ENCODE peak calls at places on chromosome 3, in ten cellular contexts. One of them, this sample, is unnamed.

GRCh38 chr3:99023590-99024192 is 122.2 kb upstream of the DCBLD2 start:
- DNase-seq in neural progenitor cell: peak; percentile 38
- DNase-seq in BJ: peak; percentile 4
- DNase-seq in PC-3: peak; percentile 73
- DNase-seq in esophagus muscularis mucosa: no peak
- DNase-seq in heart right ventricle: no peak
- DNase-seq in tibial artery: no peak
- DNase-seq in PC-9: no peak
- DNase-seq in CD4-positive, alpha-beta T cell: no peak
- DNase-seq in sigmoid colon: no peak
- DNase-seq in this sample: no peak

GRCh38 chr3:24437326-24437725 is 57.3 kb downstream of the THRB start:
- DNase-seq in neural progenitor cell: no peak
- DNase-seq in BJ: no peak
- DNase-seq in PC-3: no peak
- DNase-seq in esophagus muscularis mucosa: no peak
- DNase-seq in heart right ventricle: no peak
- DNase-seq in tibial artery: no peak
- DNase-seq in PC-9: no peak
- DNase-seq in CD4-positive, alpha-beta T cell: no peak
- DNase-seq in sigmoid colon: no peak
- DNase-seq in this sample: no peak

GRCh38 chr3:143751643-143752178 is 96.6 kb downstream of the SLC9A9 start:
- DNase-seq in neural progenitor cell: no peak
- DNase-seq in BJ: no peak
- DNase-seq in PC-3: no peak
- DNase-seq in esophagus muscularis mucosa: no peak
- DNase-seq in heart right ventricle: no peak
- DNase-seq in tibial artery: no peak
- DNase-seq in PC-9: no peak
- DNase-seq in CD4-positive, alpha-beta T cell: peak; percentile 47
- DNase-seq in sigmoid colon: no peak
- DNase-seq in this sample: no peak

GRCh38 chr3:197465996-197466549 is 89.7 kb downstream of the BDH1 start:
- DNase-seq in neural progenitor cell: no peak
- DNase-seq in BJ: no peak
- DNase-seq in PC-3: peak; percentile 44
- DNase-seq in esophagus muscularis mucosa: no peak
- DNase-seq in heart right ventricle: no peak
- DNase-seq in tibial artery: no peak
- DNase-seq in PC-9: peak; percentile 23
- DNase-seq in CD4-positive, alpha-beta T cell: no peak
- DNase-seq in sigmoid colon: no peak
- DNase-seq in this sample: peak; percentile 0

GRCh38 chr3:29823233-29823632 is 542.4 kb downstream of the RBMS3 start:
- DNase-seq in neural progenitor cell: no peak
- DNase-seq in BJ: no peak
- DNase-seq in PC-3: no peak
- DNase-seq in esophagus muscularis mucosa: no peak
- DNase-seq in heart right ventricle: no peak
- DNase-seq in tibial artery: no peak
- DNase-seq in PC-9: no peak
- DNase-seq in CD4-positive, alpha-beta T cell: no peak
- DNase-seq in sigmoid colon: no peak
- DNase-seq in this sample: no peak

GRCh38 chr3:171783626-171784025 is 26.7 kb downstream of the PLD1 start:
- DNase-seq in neural progenitor cell: no peak
- DNase-seq in BJ: no peak
- DNase-seq in PC-3: no peak
- DNase-seq in esophagus muscularis mucosa: no peak
- DNase-seq in heart right ventricle: no peak
- DNase-seq in tibial artery: no peak
- DNase-seq in PC-9: no peak
- DNase-seq in CD4-positive, alpha-beta T cell: no peak
- DNase-seq in sigmoid colon: no peak
- DNase-seq in this sample: no peak

GRCh38 chr3:183385698-183386590 is 42.5 kb downstream of the MCF2L2 start:
- DNase-seq in neural progenitor cell: peak; percentile 81
- DNase-seq in BJ: no peak
- DNase-seq in PC-3: peak; percentile 86
- DNase-seq in esophagus muscularis mucosa: no peak
- DNase-seq in heart right ventricle: peak; percentile 55
- DNase-seq in tibial artery: peak; percentile 41
- DNase-seq in PC-9: peak; percentile 57
- DNase-seq in CD4-positive, alpha-beta T cell: peak; percentile 49
- DNase-seq in sigmoid colon: no peak
- DNase-seq in this sample: no peak

GRCh38 chr3:123640311-123641083 is 55.6 kb upstream of the HACD2 start:
- DNase-seq in neural progenitor cell: no peak
- DNase-seq in BJ: peak; percentile 49
- DNase-seq in PC-3: no peak
- DNase-seq in esophagus muscularis mucosa: no peak
- DNase-seq in heart right ventricle: no peak
- DNase-seq in tibial artery: no peak
- DNase-seq in PC-9: no peak
- DNase-seq in CD4-positive, alpha-beta T cell: no peak
- DNase-seq in sigmoid colon: peak; percentile 72
- DNase-seq in this sample: no peak

GRCh38 chr3:87026246-87026645 is 35.3 kb upstream of the VGLL3 start:
- DNase-seq in neural progenitor cell: no peak
- DNase-seq in BJ: no peak
- DNase-seq in PC-3: no peak
- DNase-seq in esophagus muscularis mucosa: no peak
- DNase-seq in heart right ventricle: no peak
- DNase-seq in tibial artery: no peak
- DNase-seq in PC-9: peak; percentile 46
- DNase-seq in CD4-positive, alpha-beta T cell: no peak
- DNase-seq in sigmoid colon: no peak
- DNase-seq in this sample: no peak

GRCh38 chr3:62201438-62202035 is 171.8 kb downstream of the FEZF2 start:
- DNase-seq in neural progenitor cell: peak; percentile 49
- DNase-seq in BJ: no peak
- DNase-seq in PC-3: peak; percentile 56
- DNase-seq in esophagus muscularis mucosa: no peak
- DNase-seq in heart right ventricle: no peak
- DNase-seq in tibial artery: no peak
- DNase-seq in PC-9: peak; percentile 5
- DNase-seq in CD4-positive, alpha-beta T cell: no peak
- DNase-seq in sigmoid colon: no peak
- DNase-seq in this sample: no peak

GRCh38 chr3:194306771-194307640 is 44.1 kb downstream of the CPN2 start:
- DNase-seq in neural progenitor cell: no peak
- DNase-seq in BJ: no peak
- DNase-seq in PC-3: no peak
- DNase-seq in esophagus muscularis mucosa: no peak
- DNase-seq in heart right ventricle: no peak
- DNase-seq in tibial artery: no peak
- DNase-seq in PC-9: no peak
- DNase-seq in CD4-positive, alpha-beta T cell: no peak
- DNase-seq in sigmoid colon: peak; percentile 40
- DNase-seq in this sample: no peak

GRCh38 chr3:32841875-32842505 is 24.2 kb downstream of the TRIM71 start:
- DNase-seq in neural progenitor cell: no peak
- DNase-seq in BJ: no peak
- DNase-seq in PC-3: peak; percentile 84
- DNase-seq in esophagus muscularis mucosa: no peak
- DNase-seq in heart right ventricle: no peak
- DNase-seq in tibial artery: no peak
- DNase-seq in PC-9: no peak
- DNase-seq in CD4-positive, alpha-beta T cell: no peak
- DNase-seq in sigmoid colon: no peak
- DNase-seq in this sample: no peak

GRCh38 chr3:111776844-111777483 is 82.1 kb upstream of the PHLDB2 start:
- DNase-seq in neural progenitor cell: no peak
- DNase-seq in BJ: no peak
- DNase-seq in PC-3: no peak
- DNase-seq in esophagus muscularis mucosa: no peak
- DNase-seq in heart right ventricle: no peak
- DNase-seq in tibial artery: no peak
- DNase-seq in PC-9: no peak
- DNase-seq in CD4-positive, alpha-beta T cell: no peak
- DNase-seq in sigmoid colon: no peak
- DNase-seq in this sample: no peak

GRCh38 chr3:134850761-134851160 is 55.7 kb downstream of the EPHB1 start:
- DNase-seq in neural progenitor cell: no peak
- DNase-seq in BJ: no peak
- DNase-seq in PC-3: no peak
- DNase-seq in esophagus muscularis mucosa: no peak
- DNase-seq in heart right ventricle: peak; percentile 30
- DNase-seq in tibial artery: no peak
- DNase-seq in PC-9: no peak
- DNase-seq in CD4-positive, alpha-beta T cell: no peak
- DNase-seq in sigmoid colon: no peak
- DNase-seq in this sample: no peak

GRCh38 chr3:195956577-195956976 is 48.2 kb upstream of the TNK2 start:
- DNase-seq in neural progenitor cell: no peak
- DNase-seq in BJ: no peak
- DNase-seq in PC-3: no peak
- DNase-seq in esophagus muscularis mucosa: no peak
- DNase-seq in heart right ventricle: no peak
- DNase-seq in tibial artery: no peak
- DNase-seq in PC-9: no peak
- DNase-seq in CD4-positive, alpha-beta T cell: no peak
- DNase-seq in sigmoid colon: peak; percentile 52
- DNase-seq in this sample: no peak

GRCh38 chr3:73661262-73661661 is 36.5 kb upstream of the PDZRN3 start:
- DNase-seq in neural progenitor cell: no peak
- DNase-seq in BJ: peak; percentile 41
- DNase-seq in PC-3: no peak
- DNase-seq in esophagus muscularis mucosa: no peak
- DNase-seq in heart right ventricle: no peak
- DNase-seq in tibial artery: no peak
- DNase-seq in PC-9: no peak
- DNase-seq in CD4-positive, alpha-beta T cell: no peak
- DNase-seq in sigmoid colon: no peak
- DNase-seq in this sample: no peak

GRCh38 chr3:111603679-111604643 is 8.8 kb upstream of the ZBED2 start:
- DNase-seq in neural progenitor cell: no peak
- DNase-seq in BJ: no peak
- DNase-seq in PC-3: no peak
- DNase-seq in esophagus muscularis mucosa: no peak
- DNase-seq in heart right ventricle: no peak
- DNase-seq in tibial artery: no peak
- DNase-seq in PC-9: no peak
- DNase-seq in CD4-positive, alpha-beta T cell: no peak
- DNase-seq in sigmoid colon: no peak
- DNase-seq in this sample: no peak

GRCh38 chr3:134348524-134348923 is 25.7 kb downstream of the AMOTL2 start:
- DNase-seq in neural progenitor cell: no peak
- DNase-seq in BJ: no peak
- DNase-seq in PC-3: peak; percentile 84
- DNase-seq in esophagus muscularis mucosa: no peak
- DNase-seq in heart right ventricle: no peak
- DNase-seq in tibial artery: peak; percentile 62
- DNase-seq in PC-9: peak; percentile 91
- DNase-seq in CD4-positive, alpha-beta T cell: no peak
- DNase-seq in sigmoid colon: peak; percentile 54
- DNase-seq in this sample: peak; percentile 65

GRCh38 chr3:116102037-116102436 is 343.2 kb downstream of the LSAMP start:
- DNase-seq in neural progenitor cell: no peak
- DNase-seq in BJ: no peak
- DNase-seq in PC-3: no peak
- DNase-seq in esophagus muscularis mucosa: no peak
- DNase-seq in heart right ventricle: no peak
- DNase-seq in tibial artery: no peak
- DNase-seq in PC-9: no peak
- DNase-seq in CD4-positive, alpha-beta T cell: no peak
- DNase-seq in sigmoid colon: no peak
- DNase-seq in this sample: no peak
- TF ChIP-seq CTCF in neural progenitor cell: peak; percentile 29
- TF ChIP-seq CTCF in BJ: no peak
- TF ChIP-seq CTCF in PC-3: no peak
- TF ChIP-seq CTCF in esophagus muscularis mucosa: no peak
- TF ChIP-seq CTCF in heart right ventricle: peak; percentile 10
- TF ChIP-seq CTCF in tibial artery: no peak
- TF ChIP-seq CTCF in PC-9: no peak
- TF ChIP-seq CTCF in CD4-positive, alpha-beta T cell: no peak
- TF ChIP-seq CTCF in sigmoid colon: no peak
- TF ChIP-seq CTCF in this sample: peak; percentile 50

GRCh38 chr3:89049119-89049518 is 58.3 kb upstream of the EPHA3 start:
- DNase-seq in neural progenitor cell: peak; percentile 39
- DNase-seq in BJ: no peak
- DNase-seq in PC-3: peak; percentile 44
- DNase-seq in esophagus muscularis mucosa: no peak
- DNase-seq in heart right ventricle: no peak
- DNase-seq in tibial artery: no peak
- DNase-seq in PC-9: no peak
- DNase-seq in CD4-positive, alpha-beta T cell: no peak
- DNase-seq in sigmoid colon: no peak
- DNase-seq in this sample: no peak
- TF ChIP-seq CTCF in neural progenitor cell: peak; percentile 47
- TF ChIP-seq CTCF in BJ: peak; percentile 42
- TF ChIP-seq CTCF in PC-3: peak; percentile 64
- TF ChIP-seq CTCF in esophagus muscularis mucosa: no peak
- TF ChIP-seq CTCF in heart right ventricle: no peak
- TF ChIP-seq CTCF in tibial artery: no peak
- TF ChIP-seq CTCF in PC-9: no peak
- TF ChIP-seq CTCF in CD4-positive, alpha-beta T cell: no peak
- TF ChIP-seq CTCF in sigmoid colon: no peak
- TF ChIP-seq CTCF in this sample: peak; percentile 42

GRCh38 chr3:30948436-30948835 is 54.0 kb upstream of the GADL1 start:
- DNase-seq in neural progenitor cell: no peak
- DNase-seq in BJ: no peak
- DNase-seq in PC-3: no peak
- DNase-seq in esophagus muscularis mucosa: no peak
- DNase-seq in heart right ventricle: no peak
- DNase-seq in tibial artery: no peak
- DNase-seq in PC-9: no peak
- DNase-seq in CD4-positive, alpha-beta T cell: no peak
- DNase-seq in sigmoid colon: no peak
- DNase-seq in this sample: no peak

GRCh38 chr3:30952786-30953185 is 58.3 kb upstream of the GADL1 start:
- DNase-seq in neural progenitor cell: no peak
- DNase-seq in BJ: no peak
- DNase-seq in PC-3: no peak
- DNase-seq in esophagus muscularis mucosa: peak; percentile 78
- DNase-seq in heart right ventricle: no peak
- DNase-seq in tibial artery: no peak
- DNase-seq in PC-9: no peak
- DNase-seq in CD4-positive, alpha-beta T cell: no peak
- DNase-seq in sigmoid colon: no peak
- DNase-seq in this sample: no peak

GRCh38 chr3:30951806-30952205 is 57.3 kb upstream of the GADL1 start:
- DNase-seq in neural progenitor cell: no peak
- DNase-seq in BJ: no peak
- DNase-seq in PC-3: no peak
- DNase-seq in esophagus muscularis mucosa: peak; percentile 29
- DNase-seq in heart right ventricle: no peak
- DNase-seq in tibial artery: no peak
- DNase-seq in PC-9: no peak
- DNase-seq in CD4-positive, alpha-beta T cell: no peak
- DNase-seq in sigmoid colon: no peak
- DNase-seq in this sample: no peak

GRCh38 chr3:30954431-30954830 is 60.0 kb upstream of the GADL1 start:
- DNase-seq in neural progenitor cell: no peak
- DNase-seq in BJ: no peak
- DNase-seq in PC-3: no peak
- DNase-seq in esophagus muscularis mucosa: peak; percentile 26
- DNase-seq in heart right ventricle: no peak
- DNase-seq in tibial artery: no peak
- DNase-seq in PC-9: no peak
- DNase-seq in CD4-positive, alpha-beta T cell: no peak
- DNase-seq in sigmoid colon: no peak
- DNase-seq in this sample: no peak
- TF ChIP-seq CTCF in neural progenitor cell: no peak
- TF ChIP-seq CTCF in BJ: no peak
- TF ChIP-seq CTCF in PC-3: no peak
- TF ChIP-seq CTCF in esophagus muscularis mucosa: no peak
- TF ChIP-seq CTCF in heart right ventricle: no peak
- TF ChIP-seq CTCF in tibial artery: no peak
- TF ChIP-seq CTCF in PC-9: no peak
- TF ChIP-seq CTCF in CD4-positive, alpha-beta T cell: no peak
- TF ChIP-seq CTCF in sigmoid colon: no peak
- TF ChIP-seq CTCF in this sample: no peak

GRCh38 chr3:126649556-126650092 is 5.3 kb downstream of the TXNRD3 start:
- DNase-seq in neural progenitor cell: no peak
- DNase-seq in BJ: no peak
- DNase-seq in PC-3: peak; percentile 8
- DNase-seq in esophagus muscularis mucosa: no peak
- DNase-seq in heart right ventricle: no peak
- DNase-seq in tibial artery: no peak
- DNase-seq in PC-9: no peak
- DNase-seq in CD4-positive, alpha-beta T cell: no peak
- DNase-seq in sigmoid colon: no peak
- DNase-seq in this sample: no peak
- TF ChIP-seq CTCF in neural progenitor cell: no peak
- TF ChIP-seq CTCF in BJ: no peak
- TF ChIP-seq CTCF in PC-3: no peak
- TF ChIP-seq CTCF in esophagus muscularis mucosa: no peak
- TF ChIP-seq CTCF in heart right ventricle: no peak
- TF ChIP-seq CTCF in tibial artery: no peak
- TF ChIP-seq CTCF in PC-9: no peak
- TF ChIP-seq CTCF in CD4-positive, alpha-beta T cell: no peak
- TF ChIP-seq CTCF in sigmoid colon: no peak
- TF ChIP-seq CTCF in this sample: no peak